ENCODE peak calls at places on chromosomes 6 and 20, in seven cellular contexts. H is cardiac muscle cell, K is M059J, A is breast epithelium, F is A172, R is astrocyte of the hippocampus, Q is esophagus squamous epithelium. M is an unnamed sample.

GRCh38 chr6:148405893-148406292 is 63.3 kb downstream of the SASH1 start:
- DNase-seq in H (no peak), K (no peak), A (no peak), F (no peak), R (no peak), Q (no peak), M (no peak)

GRCh38 chr20:57330998-57331397 is 1.4 kb downstream of the SPO11 start:
- DNase-seq in H (peak; percentile 7), K (no peak), A (no peak), F (no peak), R (no peak), Q (no peak), M (no peak)

GRCh38 chr6:160156842-160157241 is 35.2 kb downstream of the SLC22A1 start:
- DNase-seq in H (peak; percentile 44), K (no peak), A (no peak), F (no peak), R (peak; percentile 16), Q (no peak), M (no peak)

GRCh38 chr6:71481801-71482200 is 193.2 kb downstream of the OGFRL1 start:
- DNase-seq in H (no peak), K (no peak), A (no peak), F (no peak), R (peak; percentile 68), Q (no peak), M (no peak)

GRCh38 chr20:45969712-45970634 is 2.0 kb downstream of the ZNF335 start:
- DNase-seq in H (peak; percentile 74), K (peak; percentile 78), A (peak; percentile 46), F (peak; percentile 76), R (peak; percentile 68), Q (no peak), M (peak; percentile 53)

GRCh38 chr6:27546522-27546921 is 73.6 kb upstream of the ZNF184 start:
- DNase-seq in H (no peak), K (no peak), A (no peak), F (no peak), R (no peak), Q (no peak), M (no peak)

GRCh38 chr20:13147971-13148370 is 73.1 kb upstream of the ISM1 start:
- DNase-seq in H (no peak), K (no peak), A (no peak), F (no peak), R (no peak), Q (no peak), M (no peak)

GRCh38 chr20:45368221-45368980 is 5.4 kb downstream of the SYS1 start:
- DNase-seq in H (no peak), K (no peak), A (no peak), F (no peak), R (no peak), Q (no peak), M (no peak)

GRCh38 chr20:60352580-60352979 is 394.4 kb downstream of the CDH26 start:
- DNase-seq in H (no peak), K (no peak), A (no peak), F (no peak), R (no peak), Q (no peak), M (no peak)

GRCh38 chr20:38315290-38315966 is 11.5 kb downstream of the BPI start:
- DNase-seq in H (peak; percentile 52), K (peak; percentile 62), A (no peak), F (no peak), R (peak; percentile 35), Q (no peak), M (no peak)

GRCh38 chr6:26520088-26520839 is 17.9 kb upstream of the HMGN4 start:
- DNase-seq in H (no peak), K (no peak), A (no peak), F (no peak), R (no peak), Q (no peak), M (peak; percentile 24)

GRCh38 chr6:85163553-85163952 is 286.3 kb upstream of the NT5E start:
- DNase-seq in H (peak; percentile 25), K (no peak), A (no peak), F (no peak), R (no peak), Q (no peak), M (no peak)

GRCh38 chr20:9417665-9418064 is 96.7 kb upstream of the LAMP5 start:
- DNase-seq in H (peak; percentile 4), K (peak; percentile 88), A (no peak), F (peak; percentile 44), R (no peak), Q (no peak), M (no peak)

GRCh38 chr6:37936909-37937308 is 117.4 kb downstream of the ZFAND3 start:
- DNase-seq in H (peak; percentile 26), K (no peak), A (no peak), F (no peak), R (no peak), Q (no peak), M (peak; percentile 55)